ENCODE peak calls at places on chromosome X, in six cellular contexts. S is psoas muscle, O is left lung, C is small intestine, A is SJSA1, Y is tibial nerve. U is an unnamed sample.

GRCh38 chrX:135572436-135572835 is 52.0 kb downstream of the INTS6L start:
- DNase-seq in A (no peak), Y (no peak), O (no peak), C (no peak), S (no peak), U (no peak)

GRCh38 chrX:75155454-75155829 is 641 bp downstream of the ABCB7 start:
- DNase-seq in A (no peak), Y (no peak), O (no peak), S (no peak), C (peak; percentile 6), U (no peak)

GRCh38 chrX:70464051-70464450 is 19.4 kb downstream of the DLG3 start:
- DNase-seq in S (no peak), O (no peak), Y (no peak), A (no peak), C (no peak), U (no peak)

GRCh38 chrX:98490670-98491069 is 1607.0 kb downstream of the RPA4 start:
- DNase-seq in O (no peak), S (no peak), Y (no peak), A (no peak), C (no peak), U (no peak)

GRCh38 chrX:13489451-13489850 is 80.0 kb upstream of the EGFL6 start:
- DNase-seq in O (peak; percentile 58), S (peak; percentile 65), Y (peak; percentile 71), A (peak; percentile 48), C (peak; percentile 49), U (peak; percentile 48)

GRCh38 chrX:153469811-153470410 is 465 bp downstream of the HAUS7 start:
- DNase-seq in C (peak; percentile 37), O (no peak), S (peak; percentile 66), Y (no peak), A (peak; percentile 51), U (no peak)

GRCh38 chrX:136209016-136209738 is 42.0 kb downstream of the MAP7D3 start:
- DNase-seq in A (peak; percentile 48), S (peak; percentile 75), O (no peak), C (peak; percentile 46), Y (peak; percentile 56), U (peak; percentile 38)

GRCh38 chrX:39813631-39814246 is 284.0 kb downstream of the BCOR start:
- DNase-seq in C (peak; percentile 48), O (no peak), S (peak; percentile 90), A (no peak), Y (peak; percentile 44), U (peak; percentile 75)

DNA sequence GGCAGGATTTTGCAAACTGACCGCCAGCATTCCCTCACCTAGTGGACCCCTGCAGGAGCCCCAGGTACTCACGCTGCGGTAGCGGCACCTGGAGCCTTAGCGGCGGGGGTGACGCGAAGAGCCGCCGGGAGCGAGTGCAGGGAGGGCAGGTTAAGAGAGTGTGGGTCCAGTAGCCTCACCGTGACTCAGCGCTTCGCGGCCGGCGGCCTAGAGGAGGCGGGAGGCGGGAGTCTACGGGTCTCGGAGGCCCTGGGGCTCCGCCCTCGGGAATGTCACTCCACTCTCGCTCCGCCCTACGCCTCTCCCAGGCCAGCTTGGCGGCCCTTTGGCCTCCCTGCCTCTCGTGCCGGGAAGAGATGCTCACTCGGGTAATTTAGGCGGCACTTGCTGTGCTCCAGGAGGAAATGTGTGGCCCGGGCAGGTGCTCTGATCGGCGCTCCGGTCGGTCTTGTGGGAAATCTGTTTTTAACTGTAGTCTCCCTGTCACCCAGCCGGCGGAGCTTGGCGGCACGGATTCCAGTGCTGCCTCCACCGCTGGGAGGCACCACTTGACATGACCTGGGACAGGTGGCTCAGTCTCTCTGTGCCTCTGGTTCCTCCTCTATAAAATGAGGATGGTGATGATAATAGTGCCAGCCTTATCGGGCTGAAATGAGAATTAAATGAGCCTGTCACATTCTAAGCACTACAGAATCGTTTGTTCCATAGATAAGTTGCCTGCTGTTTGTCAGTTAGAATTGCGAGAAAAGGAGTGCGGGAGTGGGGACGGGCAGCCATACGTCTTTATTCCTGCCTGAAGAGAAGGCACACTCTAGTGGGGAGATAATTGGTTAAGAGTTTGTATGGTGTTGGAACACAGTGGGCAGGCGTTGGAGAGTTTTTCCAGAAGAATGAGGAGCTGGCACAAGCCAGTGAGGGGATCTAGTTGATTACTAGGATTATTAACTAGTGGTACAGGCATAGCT is at the start of gene PIR:
- DNase-seq in Y (peak; percentile 64), O (peak; percentile 90), S (peak; percentile 93), C (peak; percentile 87), A (peak; percentile 87), U (peak; percentile 86)
- H3K4me3 ChIP-seq in Y (peak within 1 kb of the TSS; percentile 45), O (peak within 1 kb of the TSS; percentile 31), S (peak within 1 kb of the TSS; percentile 74), C (no peak within 1 kb of the TSS), A (peak within 1 kb of the TSS; percentile 50), U (peak within 1 kb of the TSS; percentile 76)

GRCh38 chrX:118350221-118350620 is 4.3 kb downstream of the WDR44 start:
- DNase-seq in A (no peak), C (no peak), S (no peak), O (no peak), Y (no peak), U (no peak)
- H3K4me1 ChIP-seq in A (peaks cover 22% of the 10 kb centered on the region), C (no peaks in the 10 kb centered on the region), S (peaks cover 16% of the 10 kb centered on the region), O (peaks cover 32% of the 10 kb centered on the region), Y (no peaks in the 10 kb centered on the region), U (peaks cover 64% of the 10 kb centered on the region)

GRCh38 chrX:118356154-118356701 is 10.3 kb downstream of the WDR44 start:
- DNase-seq in A (no peak), O (no peak), C (no peak), Y (no peak), S (no peak), U (no peak)

GRCh38 chrX:118355225-118355920 is 9.5 kb downstream of the WDR44 start:
- DNase-seq in O (no peak), C (peak; percentile 78), Y (no peak), A (no peak), S (no peak), U (no peak)

GRCh38 chrX:118350715-118351114 is 4.8 kb downstream of the WDR44 start:
- DNase-seq in A (no peak), O (no peak), C (no peak), S (no peak), Y (no peak), U (no peak)

GRCh38 chrX:118352566-118352965 is 6.7 kb downstream of the WDR44 start:
- DNase-seq in S (no peak), O (no peak), C (no peak), A (no peak), Y (no peak), U (no peak)

GRCh38 chrX:118353081-118353850 is 7.4 kb downstream of the WDR44 start:
- DNase-seq in A (no peak), O (no peak), C (no peak), S (no peak), Y (no peak), U (no peak)
- H3K27ac ChIP-seq in A (no peak overlapping the region), O (no peak overlapping the region), C (no peak overlapping the region), S (no peak overlapping the region), Y (no peak overlapping the region), U (no peak overlapping the region)

GRCh38 chrX:53684415-53685192 is 1.9 kb downstream of the HUWE1 start:
- DNase-seq in O (no peak), S (no peak), C (no peak), Y (no peak), A (no peak), U (no peak)
- H3K4me3 ChIP-seq in O (peak overlapping the region; percentile 49), S (peak overlapping the region; percentile 78), C (peak overlapping the region; percentile 15), Y (peak overlapping the region; percentile 23), A (peak overlapping the region; percentile 71), U (peak overlapping the region; percentile 77)

GRCh38 chrX:129781134-129782014 is 1.6 kb downstream of the SASH3 start:
- DNase-seq in Y (no peak), O (peak; percentile 75), A (no peak), C (peak; percentile 49), S (peak; percentile 58), U (no peak)
- H3K4me1 ChIP-seq in Y (no peaks in the 10 kb centered on the region), O (peaks cover 27% of the 10 kb centered on the region), A (peaks cover 4% of the 10 kb centered on the region), C (no peaks in the 10 kb centered on the region), S (no peaks in the 10 kb centered on the region), U (no peaks in the 10 kb centered on the region)

DNA sequence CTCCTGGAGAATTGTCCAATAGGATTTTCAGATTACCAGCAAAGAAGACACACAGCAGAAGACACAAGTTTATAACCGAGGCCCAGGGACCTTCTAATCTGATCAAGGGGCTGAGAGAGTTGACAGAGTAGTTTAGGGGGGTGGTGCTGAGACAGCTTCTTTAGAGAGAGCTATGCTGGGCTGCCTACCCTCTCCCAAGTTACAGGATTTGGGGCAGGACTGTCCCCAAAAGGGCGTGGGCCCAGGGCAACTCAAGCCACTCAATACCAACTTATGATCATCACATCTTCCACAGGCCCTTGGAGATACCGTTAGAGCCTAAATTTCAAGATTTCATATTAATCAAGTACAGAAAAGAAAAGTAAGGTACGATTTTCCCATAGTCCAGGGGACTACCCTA is 43.0 kb downstream of the PDHA1 start:
- DNase-seq in A (no peak), S (no peak), Y (no peak), O (no peak), C (no peak), U (no peak)
- H3K27ac ChIP-seq in A (no peak overlapping the region), S (no peak overlapping the region), Y (no peak overlapping the region), O (no peak overlapping the region), C (no peak overlapping the region), U (no peak overlapping the region)

DNA sequence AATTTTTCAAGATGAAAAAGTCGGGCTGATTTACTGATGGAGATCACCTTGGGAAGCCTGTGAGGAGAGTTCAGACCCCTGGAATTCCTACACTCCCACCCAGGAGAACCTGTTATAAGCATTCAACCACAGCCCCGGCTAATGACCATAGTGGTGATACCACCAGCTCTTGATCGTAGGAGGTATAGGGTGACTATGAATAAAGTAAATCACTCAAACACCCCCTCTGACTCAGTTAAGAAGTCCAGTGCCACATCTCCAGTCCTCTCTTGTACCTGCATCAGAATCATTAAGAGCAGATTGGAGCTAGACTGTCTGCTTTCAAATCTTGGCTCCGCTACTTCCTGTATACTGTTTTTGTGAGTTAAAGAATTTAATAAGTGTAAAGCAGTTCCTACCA is 565.0 kb upstream of the DIPK2B start:
- DNase-seq in Y (no peak), S (no peak), A (no peak), O (no peak), C (no peak), U (no peak)
- H3K4me3 ChIP-seq in Y (no peak overlapping the region), S (no peak overlapping the region), A (no peak overlapping the region), O (no peak overlapping the region), C (no peak overlapping the region), U (no peak overlapping the region)